ENCODE peak calls at places on chromosomes 6 and 20, in nine cellular contexts. Y is NCI-H510A treated with DMSO at 0.1 percent for 48 hours; M is AG09319; J is astrocyte of the spinal cord; E is aorta; O is nephron progenitor cell; L is NCI-H1092 treated with DMSO at 0.1 percent for 48 hours; N is stimulated activated CD4-positive, alpha-beta T cell treated with anti-CD3 and anti-CD28 coated beads, Interleukin-2, amount 100 ng/mL, for 48 hours; I is neural crest cell. F is an unnamed sample.

GRCh38 chr6:131197716-131198115 is 62.4 kb downstream of the AKAP7 start:
- DNase-seq in O (no peak), J (no peak), Y (no peak), L (no peak), I (no peak), M (no peak), E (no peak), N (no peak), F (peak)

GRCh38 chr6:33799714-33800113 is 4.1 kb downstream of the MLN start:
- DNase-seq in N (no peak), L (no peak), O (no peak), Y (no peak), J (peak), M (no peak), I (no peak), E (peak), F (no peak)

GRCh38 chr6:33160728-33161323 is 31.4 kb downstream of the COL11A2 start:
- DNase-seq in M (peak), E (no peak), J (peak), N (no peak), I (no peak), L (no peak), O (no peak), Y (no peak), F (peak)

GRCh38 chr6:161507375-161507774 is 233.5 kb upstream of the AGPAT4 start:
- DNase-seq in O (no peak), J (no peak), M (no peak), Y (no peak), L (no peak), E (no peak), I (no peak), N (no peak), F (no peak)

GRCh38 chr6:144931172-144932035 is 646.3 kb downstream of the UTRN start:
- DNase-seq in E (no peak), J (peak), M (no peak), I (peak), N (peak), L (peak), O (peak), Y (no peak), F (peak)

GRCh38 chr6:125507987-125508655 is 206.4 kb upstream of the HDDC2 start:
- DNase-seq in J (peak), E (no peak), Y (peak), O (no peak), I (no peak), L (peak), N (no peak), M (no peak), F (peak)

GRCh38 chr6:149938571-149939462 is 3.0 kb upstream of the ULBP2 start:
- DNase-seq in I (no peak), Y (peak), O (peak), N (no peak), E (no peak), M (no peak), L (no peak), J (no peak), F (peak)

GRCh38 chr20:38859070-38859690 is 53.7 kb downstream of the PPP1R16B start:
- DNase-seq in J (no peak), N (no peak), O (no peak), M (no peak), Y (no peak), E (peak), L (no peak), I (no peak), F (no peak)

GRCh38 chr20:7291946-7292345 is 524.5 kb downstream of the BMP2 start:
- DNase-seq in E (no peak), N (no peak), O (no peak), J (peak), I (no peak), M (no peak), L (no peak), Y (no peak), F (no peak)

GRCh38 chr6:140475086-140475485 is 1100.6 kb upstream of the CITED2 start:
- DNase-seq in E (no peak), Y (no peak), I (no peak), M (no peak), J (peak), N (no peak), O (no peak), L (no peak), F (no peak)

GRCh38 chr6:139017227-139017626 is 11.3 kb upstream of the ABRACL start:
- DNase-seq in M (no peak), J (peak), O (peak), L (peak), Y (no peak), I (no peak), E (no peak), N (no peak), F (no peak)

GRCh38 chr6:170470673-170471072 is 82.4 kb downstream of the PSMB1 start:
- DNase-seq in O (no peak), L (no peak), J (no peak), N (no peak), E (no peak), I (no peak), M (no peak), Y (no peak), F (no peak)

GRCh38 chr6:159727717-159728440 is 573 bp downstream of the WTAP start:
- DNase-seq in Y (no peak), N (no peak), M (no peak), J (peak), L (peak), E (no peak), O (no peak), I (no peak), F (no peak)

GRCh38 chr6:11762782-11763459 is 15.7 kb downstream of the ADTRP start:
- DNase-seq in I (no peak), J (no peak), M (no peak), O (no peak), E (no peak), L (no peak), N (no peak), Y (no peak), F (no peak)

GRCh38 chr6:9830808-9831207 is 584.1 kb downstream of the TFAP2A start:
- DNase-seq in J (no peak), M (no peak), O (no peak), L (no peak), N (no peak), Y (no peak), E (no peak), I (no peak), F (no peak)

GRCh38 chr6:126764696-126765095 is 353.8 kb upstream of the RSPO3 start:
- DNase-seq in E (no peak), L (no peak), M (no peak), N (no peak), J (no peak), O (no peak), Y (no peak), I (no peak), F (peak)

GRCh38 chr20:17806739-17807441 is 107.1 kb downstream of the BANF2 start:
- DNase-seq in Y (no peak), M (peak), L (peak), N (no peak), E (peak), O (no peak), I (no peak), J (peak), F (no peak)

GRCh38 chr6:30192076-30192475 is 21.1 kb downstream of the TRIM26 start:
- DNase-seq in N (no peak), I (no peak), Y (no peak), J (no peak), O (no peak), M (no peak), L (no peak), E (no peak), F (no peak)

GRCh38 chr6:29724937-29725869 is 2.0 kb downstream of the HLA-F start:
- DNase-seq in O (no peak), I (no peak), J (no peak), L (no peak), E (no peak), Y (no peak), M (no peak), N (no peak), F (no peak)

GRCh38 chr6:93972791-93973190 is 553.4 kb upstream of the EPHA7 start:
- DNase-seq in M (no peak), Y (no peak), I (no peak), N (no peak), O (no peak), E (no peak), J (peak), L (no peak), F (no peak)

F was measured in NCI-H524.